ENCODE peak calls at places on chromosomes 1 and 21, in four cellular contexts. Y is Right ventricle myocardium superior, R is mesothelial cell of epicardium, T is BE2C. U is an unnamed sample.

GRCh38 chr1:24779689-24780464 is 34.6 kb downstream of the CLIC4 start:
- DNase-seq in T (no peak), Y (no peak), R (no peak), U (no peak)

GRCh38 chr1:118142546-118142945 is 42.5 kb downstream of the SPAG17 start:
- DNase-seq in T (no peak), Y (no peak), R (no peak), U (no peak)

GRCh38 chr1:16724718-16725438 is 15.4 kb upstream of the RNU1-4 start:
- DNase-seq in Y (peak), R (no peak), T (no peak), U (no peak)

GRCh38 chr1:26021647-26022403 is at the start of gene EXTL1:
- DNase-seq in T (peak), Y (peak), R (no peak), U (peak)

GRCh38 chr21:33963848-33964555 is 48.4 kb upstream of the ATP5PO start:
- DNase-seq in R (no peak), Y (no peak), T (no peak), U (no peak)

GRCh38 chr1:65691152-65691900 is 101.4 kb upstream of the PDE4B start:
- DNase-seq in T (no peak), R (no peak), Y (no peak), U (no peak)

GRCh38 chr1:61638296-61638695 is 86.6 kb downstream of the TM2D1 start:
- DNase-seq in R (no peak), Y (no peak), T (no peak), U (no peak)

GRCh38 chr1:163561570-163562295 is 240.0 kb downstream of the NUF2 start:
- DNase-seq in T (no peak), R (no peak), Y (no peak), U (no peak)

GRCh38 chr1:41780322-41780721 is 138.4 kb downstream of the HIVEP3 start:
- DNase-seq in R (no peak), T (no peak), Y (no peak), U (no peak)

GRCh38 chr21:41961282-41961701 is 7.5 kb upstream of the C2CD2 start:
- DNase-seq in T (no peak), Y (no peak), R (no peak), U (no peak)

GRCh38 chr1:10514490-10515235 is 39.9 kb downstream of the PEX14 start:
- DNase-seq in Y (no peak), T (peak), R (no peak), U (no peak)

GRCh38 chr1:187862506-187862905 is 1033.8 kb downstream of the PLA2G4A start:
- DNase-seq in T (no peak), R (no peak), Y (no peak), U (no peak)

GRCh38 chr1:15849775-15850449 is 2.4 kb downstream of the SPEN start:
- DNase-seq in R (peak), Y (no peak), T (peak), U (no peak)

GRCh38 chr1:4375812-4376211 is 278.6 kb upstream of the AJAP1 start:
- DNase-seq in R (no peak), T (no peak), Y (no peak), U (no peak)

GRCh38 chr1:30263405-30263804 is 460.0 kb downstream of the MATN1 start:
- DNase-seq in Y (no peak), T (no peak), R (no peak), U (no peak)

GRCh38 chr1:165369255-165369848 is 12.8 kb upstream of the LMX1A start:
- DNase-seq in R (no peak), T (peak), Y (peak), U (peak)

GRCh38 chr1:247539214-247539613 is 3.0 kb upstream of the OR2C3 start:
- DNase-seq in T (no peak), Y (no peak), R (no peak), U (no peak)

GRCh38 chr1:112938188-112938587 is 17.8 kb downstream of the SLC16A1 start:
- DNase-seq in R (no peak), Y (no peak), T (no peak), U (no peak)

GRCh38 chr1:223091928-223092327 is 51.1 kb downstream of the TLR5 start:
- DNase-seq in T (no peak), R (no peak), Y (no peak), U (no peak)

GRCh38 chr1:222644649-222645005 is 26.7 kb downstream of the MIA3 start:
- DNase-seq in T (no peak), R (no peak), Y (no peak), U (no peak)

GRCh38 chr1:60670313-60670712 is 412.0 kb upstream of the NFIA start:
- DNase-seq in Y (no peak), T (no peak), R (no peak), U (no peak)

GRCh38 chr1:167223144-167224103 is 2.7 kb downstream of the POU2F1 start:
- DNase-seq in T (no peak), Y (no peak), R (no peak), U (no peak)

GRCh38 chr1:154433161-154433681 is 28.1 kb downstream of the IL6R start:
- DNase-seq in Y (peak), R (no peak), T (no peak), U (no peak)

GRCh38 chr21:29257701-29258100 is 41.0 kb upstream of the BACH1 start:
- DNase-seq in Y (no peak), T (no peak), R (no peak), U (no peak)

GRCh38 chr1:156700731-156701130 is 4.7 kb downstream of the CRABP2 start:
- DNase-seq in Y (no peak), R (no peak), T (no peak), U (no peak)

GRCh38 chr1:27005166-27005530 is 7.5 kb downstream of the TENT5B start:
- DNase-seq in R (no peak), T (no peak), Y (no peak), U (no peak)

GRCh38 chr1:219090618-219091017 is 83.1 kb upstream of the LYPLAL1 start:
- DNase-seq in R (no peak), T (no peak), Y (no peak), U (no peak)

GRCh38 chr1:234222561-234223280 is 150.5 kb upstream of the COA6 start:
- DNase-seq in Y (no peak), R (no peak), T (no peak), U (no peak)

GRCh38 chr1:157170677-157171515 is 32.7 kb upstream of the ETV3 start:
- DNase-seq in R (no peak), Y (no peak), T (peak), U (no peak)

GRCh38 chr1:175250027-175250426 is 57.5 kb upstream of the KIAA0040 start:
- DNase-seq in Y (no peak), R (no peak), T (no peak), U (no peak)

GRCh38 chr1:148383966-148384365 is 99.1 kb downstream of the PPIAL4G start:
- DNase-seq in T (no peak), R (no peak), Y (no peak), U (no peak)

GRCh38 chr1:192814805-192815204 is 6.0 kb downstream of the RGS2 start:
- DNase-seq in Y (no peak), R (no peak), T (no peak), U (no peak)